ENCODE peak calls at places on chromosome 11, in eight cellular contexts. M is fibroblast of villous mesenchyme, W is dorsolateral prefrontal cortex, C is A549, Z is tibial artery, V is cardiac fibroblast, H is endothelial cell of umbilical vein, S is fibroblast of mammary gland. B is an unnamed sample.
A peak's percentile ranks its signal among the peaks of the same experiment; 100 is the strongest.

GRCh38 chr11:92846542-92847125 is 122.8 kb upstream of the MTNR1B start:
- DNase-seq in M (peak; percentile 6), W (no peak), C (no peak), Z (no peak), V (no peak), H (no peak), S (no peak), B (no peak)

GRCh38 chr11:7376386-7376785 is 108.9 kb upstream of the OLFML1 start:
- DNase-seq in M (no peak), W (no peak), C (no peak), Z (no peak), V (no peak), H (no peak), S (no peak), B (no peak)

GRCh38 chr11:13644997-13645667 is 23.3 kb upstream of the FAR1 start:
- DNase-seq in M (no peak), W (no peak), C (no peak), Z (no peak), V (peak; percentile 44), H (peak; percentile 29), S (no peak), B (no peak)

GRCh38 chr11:62142921-62143320 is 19.1 kb downstream of the INCENP start:
- DNase-seq in M (no peak), W (peak; percentile 26), C (no peak), Z (peak; percentile 25), V (no peak), H (no peak), S (no peak), B (peak; percentile 74)

GRCh38 chr11:76759092-76759491 is 24.1 kb upstream of the TSKU start:
- DNase-seq in M (no peak), W (no peak), C (no peak), Z (peak; percentile 6), V (no peak), H (no peak), S (no peak), B (peak; percentile 15)

GRCh38 chr11:69557266-69557665 is 75.8 kb downstream of the LINC01488 start:
- DNase-seq in M (no peak), W (no peak), C (no peak), Z (no peak), V (no peak), H (no peak), S (no peak), B (peak; percentile 9)

GRCh38 chr11:110434952-110435779 is 5.4 kb downstream of the FDX1 start:
- DNase-seq in M (no peak), W (no peak), C (no peak), Z (no peak), V (peak; percentile 13), H (no peak), S (no peak), B (no peak)

GRCh38 chr11:67374571-67375276 is 1.3 kb upstream of the CLCF1 start:
- DNase-seq in M (no peak), W (no peak), C (peak; percentile 72), Z (no peak), V (peak; percentile 36), H (no peak), S (peak; percentile 51), B (no peak)

GRCh38 chr11:120515186-120515723 is 3.7 kb downstream of the GRIK4 start:
- DNase-seq in M (no peak), W (no peak), C (no peak), Z (peak; percentile 40), V (no peak), H (no peak), S (no peak), B (peak; percentile 57)

GRCh38 chr11:60482361-60482760 is 10.2 kb upstream of the MS4A12 start:
- DNase-seq in M (no peak), W (no peak), C (no peak), Z (no peak), V (no peak), H (no peak), S (no peak), B (no peak)

GRCh38 chr11:60485987-60486386 is 6.6 kb upstream of the MS4A12 start:
- DNase-seq in M (no peak), W (no peak), C (peak; percentile 21), Z (no peak), V (peak; percentile 7), H (peak; percentile 17), S (no peak), B (no peak)
- TF ChIP-seq CTCF in M (no peak), W (no peak), C (peak; percentile 19), Z (no peak), V (no peak), H (no peak), S (no peak), B (peak; percentile 66)

GRCh38 chr11:20759541-20759940 is 90.2 kb downstream of the NELL1 start:
- DNase-seq in M (no peak), W (no peak), C (no peak), Z (no peak), V (no peak), H (no peak), S (no peak), B (no peak)

DNA sequence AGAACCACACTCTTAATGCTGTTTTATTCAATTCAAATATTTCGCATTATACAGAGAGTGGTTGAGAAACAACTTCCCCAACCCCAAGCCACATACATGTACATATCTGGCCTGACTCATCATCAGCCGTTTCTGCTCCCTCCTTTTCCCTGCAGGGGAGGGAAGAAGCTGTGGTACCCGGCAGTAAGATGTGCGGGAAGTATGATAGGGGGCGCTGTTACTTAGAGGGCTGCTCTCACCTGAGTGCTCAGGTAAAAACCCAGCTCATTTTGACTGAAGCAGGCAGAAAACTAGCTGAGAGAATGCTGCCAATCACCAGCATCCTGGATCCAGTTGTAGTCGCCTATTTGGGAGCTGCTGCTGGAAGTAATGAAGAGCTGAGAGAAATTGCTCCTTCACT is 85.6 kb downstream of the NELL1 start:
- DNase-seq in M (no peak), W (no peak), C (no peak), Z (no peak), V (no peak), H (no peak), S (no peak), B (no peak)
- TF ChIP-seq CTCF in M (no peak), W (no peak), C (no peak), Z (no peak), V (no peak), H (no peak), S (no peak), B (no peak)

GRCh38 chr11:73680687-73681086 is 34.3 kb downstream of the PLEKHB1 start:
- DNase-seq in M (peak; percentile 42), W (no peak), C (no peak), Z (no peak), V (no peak), H (no peak), S (no peak), B (no peak)
- TF ChIP-seq CTCF in M (no peak), W (no peak), C (no peak), Z (no peak), V (no peak), H (no peak), S (no peak), B (no peak)

DNA sequence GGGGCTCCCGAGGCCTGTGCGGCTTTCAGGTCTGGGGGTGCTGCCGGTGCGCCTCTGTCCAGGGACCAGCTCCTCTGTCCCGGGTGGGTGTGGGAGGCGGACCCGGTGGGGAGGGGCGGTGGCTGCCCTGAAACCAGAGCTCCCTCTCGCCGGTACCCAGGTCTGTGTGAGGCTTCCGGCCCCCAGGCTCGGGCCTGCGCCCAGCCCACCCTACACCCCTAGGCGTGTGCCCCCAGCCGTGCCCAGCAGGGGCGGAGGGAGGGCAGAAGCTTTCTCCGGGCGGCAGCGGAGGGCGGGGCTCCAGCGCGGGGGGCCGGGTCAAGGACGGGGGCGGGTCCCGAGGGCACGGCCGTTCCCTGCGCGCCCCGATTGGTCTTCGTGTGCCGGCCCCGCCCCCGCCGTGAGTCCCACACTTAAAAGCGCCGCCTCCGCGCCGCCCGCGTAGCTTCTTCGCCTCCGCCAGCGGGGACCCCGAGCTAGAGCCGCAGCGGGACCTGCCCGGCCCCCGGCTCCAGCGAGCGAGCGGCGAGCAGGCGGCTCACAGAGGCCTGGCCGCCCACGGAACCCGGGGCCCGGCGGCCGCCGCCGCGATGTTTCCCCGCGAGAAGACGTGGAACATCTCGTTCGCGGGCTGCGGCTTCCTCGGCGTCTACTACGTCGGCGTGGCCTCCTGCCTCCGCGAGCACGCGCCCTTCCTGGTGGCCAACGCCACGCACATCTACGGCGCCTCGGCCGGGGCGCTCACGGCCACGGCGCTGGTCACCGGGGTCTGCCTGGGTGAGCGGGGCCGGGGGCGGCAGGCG is 616 bp downstream of the PNPLA2 start:
- DNase-seq in M (peak; percentile 85), W (peak; percentile 84), C (no peak), Z (peak; percentile 96), V (peak; percentile 81), H (peak; percentile 85), S (peak; percentile 71), B (no peak)
- TF ChIP-seq CTCF in M (no peak), W (no peak), C (no peak), Z (peak; percentile 58), V (peak; percentile 8), H (peak; percentile 14), S (no peak), B (no peak)

GRCh38 chr11:15985863-15986139 is 370.5 kb downstream of the SOX6 start:
- DNase-seq in M (no peak), W (no peak), C (no peak), Z (no peak), V (no peak), H (no peak), S (no peak), B (no peak)

GRCh38 chr11:15991174-15991655 is 365.1 kb downstream of the SOX6 start:
- DNase-seq in M (no peak), W (no peak), C (no peak), Z (no peak), V (no peak), H (no peak), S (no peak), B (no peak)

GRCh38 chr11:15989685-15990084 is 366.7 kb downstream of the SOX6 start:
- DNase-seq in M (no peak), W (no peak), C (no peak), Z (no peak), V (no peak), H (no peak), S (no peak), B (no peak)

GRCh38 chr11:15987044-15987443 is 369.3 kb downstream of the SOX6 start:
- DNase-seq in M (no peak), W (no peak), C (no peak), Z (no peak), V (no peak), H (no peak), S (no peak), B (no peak)

DNA sequence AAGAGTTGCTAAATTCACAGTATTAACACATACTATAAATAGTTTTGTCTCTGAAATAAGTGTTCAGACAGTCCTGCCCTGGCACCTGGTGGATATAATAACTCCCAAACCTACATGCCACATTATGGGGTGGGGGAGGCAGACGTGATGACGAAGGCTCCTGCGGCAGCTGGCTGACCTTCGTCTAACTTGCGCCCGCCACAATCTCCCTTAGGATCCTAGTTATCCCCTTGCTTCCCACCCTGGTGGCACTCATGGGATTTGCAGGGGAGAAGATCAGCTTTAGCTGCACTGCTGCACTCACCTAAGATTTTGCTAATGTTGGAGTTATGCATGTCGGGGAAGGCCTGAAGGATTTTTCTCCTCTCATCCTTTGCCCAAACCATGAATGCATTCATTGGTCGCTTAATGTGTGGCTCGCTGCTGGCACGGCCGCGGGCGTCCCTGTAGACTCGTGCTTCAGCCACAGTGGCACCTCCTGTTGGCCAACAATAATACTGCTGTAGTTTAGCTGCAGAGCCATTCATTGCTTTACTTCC is 367.6 kb downstream of the SOX6 start:
- DNase-seq in M (peak; percentile 52), W (no peak), C (no peak), Z (no peak), V (peak; percentile 18), H (no peak), S (no peak), B (no peak)
- TF ChIP-seq CTCF in M (peak; percentile 35), W (peak; percentile 32), C (peak; percentile 14), Z (no peak), V (peak; percentile 24), H (no peak), S (peak; percentile 7), B (peak; percentile 71)